ENCODE peak calls at places on chromosomes 7 and 10, in seven cellular contexts. K is OCI-LY7, J is fibroblast of lung, O is GM23248, W is H9, N is neural progenitor cell, U is HCT116. B is an unnamed sample.

GRCh38 chr7:121157341-121157751 is 168.8 kb downstream of the CPED1 start:
- DNase-seq in K (no peak), J (no peak), O (no peak), W (no peak), N (no peak), U (no peak), B (no peak)

GRCh38 chr10:101444058-101444457 is 90.1 kb downstream of the BTRC start:
- DNase-seq in K (peak; percentile 20), J (no peak), O (peak; percentile 36), W (no peak), N (no peak), U (no peak), B (no peak)

GRCh38 chr10:30935078-30935477 is 96.6 kb downstream of the ZNF438 start:
- DNase-seq in K (no peak), J (no peak), O (no peak), W (no peak), N (no peak), U (no peak), B (no peak)

GRCh38 chr10:103584216-103585010 is 90.9 kb downstream of the NEURL1 start:
- DNase-seq in K (peak; percentile 71), J (peak; percentile 11), O (peak; percentile 83), W (no peak), N (no peak), U (no peak), B (no peak)

GRCh38 chr7:127876393-127876792 is 154.8 kb downstream of the LRRC4 start:
- DNase-seq in K (no peak), J (peak; percentile 64), O (peak; percentile 80), W (no peak), N (no peak), U (no peak), B (no peak)

GRCh38 chr7:31549621-31550020 is 35.7 kb downstream of the ITPRID1 start:
- DNase-seq in K (no peak), J (no peak), O (no peak), W (no peak), N (no peak), U (no peak), B (no peak)

GRCh38 chr7:43590862-43591550 is 8.1 kb downstream of the STK17A start:
- DNase-seq in K (peak; percentile 46), J (no peak), O (no peak), W (no peak), N (no peak), U (no peak), B (no peak)

GRCh38 chr7:9231683-9232082 is 798.3 kb downstream of the NXPH1 start:
- DNase-seq in K (no peak), J (no peak), O (no peak), W (no peak), N (peak; percentile 53), U (no peak), B (no peak)

GRCh38 chr10:122674781-122675180 is 24.9 kb downstream of the C10orf120 start:
- DNase-seq in K (no peak), J (no peak), O (no peak), W (no peak), N (no peak), U (no peak), B (no peak)

GRCh38 chr7:134701272-134701671 is 54.6 kb downstream of the BPGM start:
- DNase-seq in K (peak; percentile 60), J (no peak), O (peak; percentile 63), W (no peak), N (no peak), U (no peak), B (no peak)

GRCh38 chr10:110978204-110978603 is 58.8 kb downstream of the SHOC2 start:
- DNase-seq in K (no peak), J (peak; percentile 67), O (peak; percentile 18), W (no peak), N (no peak), U (no peak), B (no peak)

GRCh38 chr7:132160525-132161230 is 415.6 kb downstream of the PLXNA4 start:
- DNase-seq in K (no peak), J (no peak), O (peak; percentile 8), W (no peak), N (no peak), U (no peak), B (no peak)

GRCh38 chr7:74262639-74263398 is 8.6 kb upstream of the RFC2 start:
- DNase-seq in K (no peak), J (no peak), O (no peak), W (no peak), N (no peak), U (no peak), B (no peak)

GRCh38 chr7:3995187-3995586 is 686.9 kb upstream of the FOXK1 start:
- DNase-seq in K (peak; percentile 18), J (no peak), O (no peak), W (peak; percentile 93), N (peak; percentile 73), U (no peak), B (no peak)

GRCh38 chr10:70693619-70694286 is 21.4 kb downstream of the ADAMTS14 start:
- DNase-seq in K (no peak), J (peak; percentile 91), O (peak; percentile 98), W (no peak), N (no peak), U (no peak), B (no peak)
- H2AFZ ChIP-seq in K (no peak overlapping the region), J (no peak overlapping the region), O (no peak overlapping the region), W (no peak overlapping the region), N (no peak overlapping the region), U (no peak overlapping the region), B (no peak overlapping the region)

DNA sequence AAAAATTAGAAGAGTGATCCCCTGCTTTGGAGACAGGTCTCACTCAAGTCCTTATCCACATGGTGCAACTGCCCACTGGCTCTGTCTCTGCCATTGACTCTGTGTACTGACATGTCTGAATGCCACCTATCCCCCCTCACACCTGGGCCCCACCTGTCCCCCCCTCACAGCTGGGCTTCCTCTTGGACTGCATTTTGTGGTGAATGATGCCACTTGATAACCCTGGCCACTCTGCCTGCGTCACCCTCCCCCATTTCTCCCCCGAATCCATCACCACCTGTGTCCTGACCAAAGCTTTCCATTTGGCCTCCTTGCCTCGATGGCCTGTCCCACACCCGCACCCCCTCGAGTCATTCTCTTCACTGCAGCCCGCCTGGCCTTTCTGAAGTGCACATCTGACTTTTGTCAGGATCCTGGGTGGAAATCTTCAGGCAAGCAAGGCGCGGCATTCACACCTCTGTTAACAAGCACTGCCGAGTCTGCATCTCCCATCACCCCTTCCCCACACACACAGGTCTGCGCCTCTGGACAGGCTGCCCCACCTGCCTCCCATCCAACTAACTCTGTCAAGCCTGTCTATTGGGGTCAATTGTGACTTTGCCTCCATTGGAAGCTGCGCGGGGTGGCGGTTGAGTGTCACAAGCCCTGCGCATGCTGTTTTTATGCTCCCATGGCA is 175.3 kb upstream of the KLF14 start:
- DNase-seq in K (no peak), J (no peak), O (peak; percentile 45), W (no peak), N (no peak), U (no peak), B (no peak)
- H2AFZ ChIP-seq in K (no peak overlapping the region), J (no peak overlapping the region), O (no peak overlapping the region), W (no peak overlapping the region), N (no peak overlapping the region), U (no peak overlapping the region), B (no peak overlapping the region)

DNA sequence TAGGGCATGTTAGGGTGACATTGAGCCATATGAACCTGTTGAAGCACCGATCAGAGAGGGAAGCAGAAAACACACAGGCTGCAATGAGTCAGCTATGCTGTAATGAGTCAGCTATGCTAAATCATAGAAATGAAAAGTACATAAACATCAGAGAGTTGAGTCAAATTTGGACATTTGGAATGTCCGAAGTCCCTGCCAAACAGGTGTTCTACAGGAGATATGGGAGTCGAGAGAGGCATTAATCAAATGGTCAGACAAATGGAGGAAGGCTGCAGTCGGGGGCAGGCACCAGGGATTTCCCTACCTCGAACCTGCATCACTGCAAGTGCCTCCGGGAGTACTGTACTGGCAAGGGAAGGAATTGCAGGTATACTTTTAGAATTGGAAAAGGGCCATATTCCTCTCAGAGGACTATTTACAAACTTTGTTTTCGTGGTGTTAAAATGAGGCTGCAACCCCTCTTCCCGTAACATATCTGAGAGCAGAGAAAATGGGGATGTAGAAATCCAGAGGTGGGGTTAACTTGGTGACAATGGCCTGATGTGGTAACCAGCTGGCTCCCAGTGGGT is 8.8 kb upstream of the ZC3HAV1 start:
- DNase-seq in K (no peak), J (peak; percentile 82), O (peak; percentile 70), W (no peak), N (no peak), U (peak; percentile 32), B (no peak)
- H2AFZ ChIP-seq in K (peak overlapping the region; percentile 65), J (no peak overlapping the region), O (no peak overlapping the region), W (no peak overlapping the region), N (peak overlapping the region; percentile 42), U (peak overlapping the region; percentile 95), B (no peak overlapping the region)

GRCh38 chr10:60299390-60299778 is 90.3 kb downstream of the ANK3 start:
- DNase-seq in K (no peak), J (no peak), O (no peak), W (no peak), N (no peak), U (no peak), B (no peak)

GRCh38 chr10:60295028-60295937 is 94.4 kb downstream of the ANK3 start:
- DNase-seq in K (no peak), J (no peak), O (no peak), W (no peak), N (no peak), U (no peak), B (no peak)

GRCh38 chr10:60299961-60300883 is 89.5 kb downstream of the ANK3 start:
- DNase-seq in K (no peak), J (peak; percentile 98), O (no peak), W (peak; percentile 64), N (peak; percentile 65), U (no peak), B (peak; percentile 37)

GRCh38 chr10:60296073-60296472 is 93.6 kb downstream of the ANK3 start:
- DNase-seq in K (no peak), J (no peak), O (no peak), W (no peak), N (no peak), U (no peak), B (no peak)

GRCh38 chr10:60298408-60299389 is 91.0 kb downstream of the ANK3 start:
- DNase-seq in K (no peak), J (no peak), O (no peak), W (no peak), N (no peak), U (no peak), B (no peak)
- H2AFZ ChIP-seq in K (no peak overlapping the region), J (no peak overlapping the region), O (no peak overlapping the region), W (no peak overlapping the region), N (no peak overlapping the region), U (no peak overlapping the region), B (no peak overlapping the region)

DNA sequence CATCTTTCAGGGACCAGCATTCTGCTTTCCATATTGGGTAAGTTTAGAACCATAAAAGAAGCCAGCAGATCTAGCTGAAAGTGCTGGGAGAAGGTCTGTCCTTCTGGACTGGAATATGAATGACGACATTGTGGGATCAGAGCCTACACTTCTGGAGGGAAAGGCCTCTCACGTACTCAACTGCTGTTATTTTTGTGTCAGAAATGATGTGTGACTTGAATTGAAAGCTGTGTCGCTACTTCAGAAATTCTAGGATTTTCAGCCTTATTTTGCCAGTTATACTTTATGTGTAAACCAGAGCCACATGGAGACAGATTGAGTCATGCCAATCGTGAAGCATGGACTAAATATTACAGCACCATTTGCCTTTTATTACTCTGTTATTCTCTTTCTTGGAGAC is 231.0 kb downstream of the KIAA1217 start:
- DNase-seq in K (no peak), J (no peak), O (peak; percentile 60), W (no peak), N (no peak), U (no peak), B (no peak)
- H2AFZ ChIP-seq in K (no peak overlapping the region), J (no peak overlapping the region), O (peak overlapping the region; percentile 45), W (no peak overlapping the region), N (no peak overlapping the region), U (no peak overlapping the region), B (no peak overlapping the region)